ENCODE peak calls at places on chromosomes 4 and X, in six cellular contexts. One of them, this sample, is unnamed.

GRCh38 chr4:3042226-3042625 is 32.1 kb downstream of the HTT-AS start:
- DNase-seq in coronary artery: no peak
- DNase-seq in endodermal cell: no peak
- DNase-seq in foreskin fibroblast: no peak
- DNase-seq in upper lobe of right lung: no peak
- DNase-seq in pancreas: no peak
- DNase-seq in this sample: no peak

GRCh38 chr4:48180234-48180633 is 46.2 kb upstream of the TXK start:
- DNase-seq in coronary artery: no peak
- DNase-seq in foreskin fibroblast: no peak
- DNase-seq in endodermal cell: no peak
- DNase-seq in pancreas: no peak
- DNase-seq in upper lobe of right lung: no peak
- DNase-seq in this sample: no peak

GRCh38 chrX:96985046-96985445 is 101.3 kb downstream of the RPA4 start:
- DNase-seq in upper lobe of right lung: no peak
- DNase-seq in endodermal cell: no peak
- DNase-seq in foreskin fibroblast: no peak
- DNase-seq in coronary artery: no peak
- DNase-seq in pancreas: no peak
- DNase-seq in this sample: no peak

GRCh38 chr4:40150932-40151331 is 45.9 kb upstream of the RHOH start:
- DNase-seq in coronary artery: no peak
- DNase-seq in foreskin fibroblast: no peak
- DNase-seq in pancreas: no peak
- DNase-seq in endodermal cell: no peak
- DNase-seq in upper lobe of right lung: no peak
- DNase-seq in this sample: no peak

GRCh38 chr4:176981551-176981950 is 188.8 kb upstream of the VEGFC start:
- DNase-seq in endodermal cell: no peak
- DNase-seq in coronary artery: no peak
- DNase-seq in foreskin fibroblast: peak
- DNase-seq in pancreas: no peak
- DNase-seq in upper lobe of right lung: no peak
- DNase-seq in this sample: no peak

GRCh38 chr4:10089346-10089745 is 27.3 kb downstream of the WDR1 start:
- DNase-seq in upper lobe of right lung: peak
- DNase-seq in pancreas: peak
- DNase-seq in foreskin fibroblast: no peak
- DNase-seq in coronary artery: no peak
- DNase-seq in endodermal cell: peak
- DNase-seq in this sample: no peak

GRCh38 chrX:17706676-17707075 is 30.6 kb upstream of the SCML1 start:
- DNase-seq in coronary artery: no peak
- DNase-seq in foreskin fibroblast: peak
- DNase-seq in endodermal cell: no peak
- DNase-seq in pancreas: no peak
- DNase-seq in upper lobe of right lung: no peak
- DNase-seq in this sample: no peak

GRCh38 chr4:3852309-3852708 is 86.1 kb downstream of the ADRA2C start:
- DNase-seq in pancreas: no peak
- DNase-seq in endodermal cell: peak
- DNase-seq in upper lobe of right lung: no peak
- DNase-seq in coronary artery: no peak
- DNase-seq in foreskin fibroblast: no peak
- DNase-seq in this sample: no peak

GRCh38 chr4:179626687-179627086 is 2184.4 kb upstream of the AGA start:
- DNase-seq in upper lobe of right lung: no peak
- DNase-seq in endodermal cell: peak
- DNase-seq in foreskin fibroblast: no peak
- DNase-seq in pancreas: no peak
- DNase-seq in coronary artery: no peak
- DNase-seq in this sample: no peak

DNA sequence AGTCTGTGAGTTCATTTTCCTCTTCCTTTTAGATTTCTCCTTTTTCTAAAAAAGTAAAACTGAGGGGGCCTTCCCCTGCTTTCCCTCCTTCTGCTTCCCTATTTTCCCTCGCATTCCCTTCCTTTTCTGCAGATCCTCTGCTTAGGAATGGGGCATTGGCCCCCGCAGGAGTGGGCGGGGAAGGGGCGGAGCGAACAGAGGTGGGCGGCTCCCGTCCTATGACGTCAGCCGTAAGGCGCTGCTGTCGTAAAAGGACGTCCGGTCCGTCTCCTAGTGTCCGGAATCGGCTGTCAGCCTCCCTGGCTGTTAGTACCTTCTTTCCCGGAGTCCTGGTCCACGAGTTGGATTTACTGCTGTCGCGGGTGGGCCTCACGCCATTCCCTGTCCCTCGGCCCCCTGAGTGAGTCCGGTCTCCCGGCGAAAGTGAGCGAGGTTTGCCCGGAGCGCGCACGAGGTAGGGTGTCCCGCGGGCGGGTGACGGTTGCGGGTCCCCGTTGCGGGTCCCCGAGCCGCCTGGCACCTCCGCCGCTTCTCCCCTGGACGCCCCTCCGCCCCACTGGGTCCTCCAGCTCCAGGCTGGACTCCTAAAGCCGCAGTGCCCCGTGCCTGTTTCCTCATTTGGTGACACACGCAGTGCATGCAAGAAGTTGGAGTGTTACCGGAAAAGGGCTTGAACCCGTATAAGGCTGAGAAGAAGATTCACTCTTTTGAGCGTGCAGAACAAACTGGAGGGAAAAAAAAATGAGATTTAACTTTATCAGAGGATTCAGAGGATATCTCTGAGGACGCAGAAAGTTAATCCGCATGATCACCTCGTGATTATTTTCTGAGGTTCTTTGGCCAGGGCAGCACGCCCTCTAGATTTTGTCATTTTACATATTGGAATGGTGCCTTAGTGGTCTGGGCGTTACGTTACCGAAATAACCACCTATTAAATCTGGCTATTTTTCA is at the start of gene ZNF330:
- DNase-seq in foreskin fibroblast: peak
- DNase-seq in endodermal cell: peak
- DNase-seq in coronary artery: peak
- DNase-seq in pancreas: peak
- DNase-seq in upper lobe of right lung: peak
- DNase-seq in this sample: peak
- TF ChIP-seq CTCF in foreskin fibroblast: peak
- TF ChIP-seq CTCF in endodermal cell: peak
- TF ChIP-seq CTCF in coronary artery: no peak
- TF ChIP-seq CTCF in pancreas: no peak
- TF ChIP-seq CTCF in upper lobe of right lung: peak
- TF ChIP-seq CTCF in this sample: peak

GRCh38 chr4:167218022-167218608 is 16.2 kb downstream of the SPOCK3 start:
- DNase-seq in coronary artery: no peak
- DNase-seq in pancreas: no peak
- DNase-seq in upper lobe of right lung: no peak
- DNase-seq in endodermal cell: no peak
- DNase-seq in foreskin fibroblast: no peak
- DNase-seq in this sample: no peak

GRCh38 chr4:167222098-167222497 is 12.2 kb downstream of the SPOCK3 start:
- DNase-seq in upper lobe of right lung: no peak
- DNase-seq in pancreas: no peak
- DNase-seq in foreskin fibroblast: no peak
- DNase-seq in coronary artery: no peak
- DNase-seq in endodermal cell: no peak
- DNase-seq in this sample: no peak

GRCh38 chr4:167221074-167221473 is 13.2 kb downstream of the SPOCK3 start:
- DNase-seq in upper lobe of right lung: no peak
- DNase-seq in coronary artery: no peak
- DNase-seq in endodermal cell: no peak
- DNase-seq in foreskin fibroblast: no peak
- DNase-seq in pancreas: no peak
- DNase-seq in this sample: no peak

GRCh38 chr4:167219090-167219489 is 15.2 kb downstream of the SPOCK3 start:
- DNase-seq in coronary artery: no peak
- DNase-seq in endodermal cell: no peak
- DNase-seq in upper lobe of right lung: no peak
- DNase-seq in foreskin fibroblast: no peak
- DNase-seq in pancreas: no peak
- DNase-seq in this sample: no peak

DNA sequence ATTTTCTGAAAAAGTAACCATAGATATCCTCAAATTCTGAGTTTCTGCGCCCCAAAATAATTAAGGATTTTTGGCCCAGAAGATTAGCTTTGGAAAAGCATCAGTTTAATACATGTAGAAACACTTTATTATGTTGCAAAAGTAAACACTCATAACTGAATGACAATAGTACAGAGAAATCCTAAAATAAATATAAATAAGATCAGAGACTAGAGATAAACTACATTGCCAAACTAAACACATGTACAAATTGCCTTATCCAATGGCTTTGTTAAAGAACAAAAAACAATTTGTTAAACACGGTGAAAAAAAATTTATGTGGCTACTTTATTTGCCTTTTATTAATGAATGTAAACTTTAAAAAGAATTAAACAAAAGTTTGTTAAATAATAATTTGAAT is 17.5 kb downstream of the SPOCK3 start:
- DNase-seq in upper lobe of right lung: no peak
- DNase-seq in pancreas: no peak
- DNase-seq in endodermal cell: no peak
- DNase-seq in coronary artery: no peak
- DNase-seq in foreskin fibroblast: no peak
- DNase-seq in this sample: no peak
- H3K4me3 ChIP-seq in upper lobe of right lung: no peak
- H3K4me3 ChIP-seq in pancreas: no peak
- H3K4me3 ChIP-seq in endodermal cell: no peak
- H3K4me3 ChIP-seq in coronary artery: no peak
- H3K4me3 ChIP-seq in foreskin fibroblast: no peak
- H3K4me3 ChIP-seq in this sample: no peak

DNA sequence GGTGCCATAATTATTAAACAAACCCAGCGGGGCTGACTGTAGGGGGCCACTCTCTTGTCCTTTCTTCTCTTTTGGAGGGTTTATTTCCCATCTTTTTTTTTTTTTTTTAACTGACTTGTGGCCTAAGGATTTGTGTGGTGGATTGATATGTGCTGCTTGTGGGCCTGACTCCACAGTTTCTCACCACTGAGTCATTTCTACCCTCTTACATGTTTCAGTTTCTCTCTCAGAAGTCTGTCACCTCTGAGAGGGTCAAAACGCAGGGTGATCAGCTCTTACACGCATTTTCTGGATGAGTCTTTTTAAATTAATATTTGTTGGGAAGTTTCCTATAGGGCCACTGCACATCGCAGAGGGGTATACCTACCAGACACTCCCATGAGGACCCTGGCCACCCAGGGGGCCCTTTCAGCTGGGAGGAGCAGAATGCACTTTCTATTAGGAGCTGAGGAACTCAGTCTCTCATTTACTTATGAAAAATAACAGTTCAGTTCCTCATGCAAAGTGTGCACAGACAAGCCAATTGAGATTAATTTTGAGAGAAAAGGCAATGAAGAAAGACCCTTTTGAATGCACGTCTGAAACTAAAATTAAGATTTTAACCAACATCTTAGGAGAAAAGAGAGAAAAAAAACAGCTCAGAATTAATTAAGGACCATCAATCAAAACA is 407.9 kb downstream of the TECRL start:
- DNase-seq in coronary artery: no peak
- DNase-seq in pancreas: no peak
- DNase-seq in upper lobe of right lung: no peak
- DNase-seq in foreskin fibroblast: no peak
- DNase-seq in endodermal cell: no peak
- DNase-seq in this sample: no peak
- TF ChIP-seq CTCF in coronary artery: no peak
- TF ChIP-seq CTCF in pancreas: no peak
- TF ChIP-seq CTCF in upper lobe of right lung: no peak
- TF ChIP-seq CTCF in foreskin fibroblast: no peak
- TF ChIP-seq CTCF in endodermal cell: no peak
- TF ChIP-seq CTCF in this sample: no peak

GRCh38 chrX:13667940-13668339 is 15.0 kb downstream of the TCEANC start:
- DNase-seq in foreskin fibroblast: no peak
- DNase-seq in endodermal cell: no peak
- DNase-seq in pancreas: no peak
- DNase-seq in upper lobe of right lung: no peak
- DNase-seq in coronary artery: no peak
- DNase-seq in this sample: no peak

GRCh38 chrX:13670197-13670596 is 17.3 kb downstream of the TCEANC start:
- DNase-seq in foreskin fibroblast: no peak
- DNase-seq in coronary artery: no peak
- DNase-seq in endodermal cell: no peak
- DNase-seq in pancreas: no peak
- DNase-seq in upper lobe of right lung: no peak
- DNase-seq in this sample: no peak

GRCh38 chrX:13666836-13667235 is 13.9 kb downstream of the TCEANC start:
- DNase-seq in coronary artery: no peak
- DNase-seq in foreskin fibroblast: no peak
- DNase-seq in upper lobe of right lung: no peak
- DNase-seq in pancreas: no peak
- DNase-seq in endodermal cell: no peak
- DNase-seq in this sample: no peak

GRCh38 chrX:13673016-13673415 is 15.9 kb upstream of the RAB9A start:
- DNase-seq in foreskin fibroblast: no peak
- DNase-seq in endodermal cell: no peak
- DNase-seq in upper lobe of right lung: no peak
- DNase-seq in pancreas: no peak
- DNase-seq in coronary artery: no peak
- DNase-seq in this sample: no peak

GRCh38 chrX:13669246-13669689 is 16.3 kb downstream of the TCEANC start:
- DNase-seq in coronary artery: no peak
- DNase-seq in pancreas: peak
- DNase-seq in foreskin fibroblast: peak
- DNase-seq in endodermal cell: no peak
- DNase-seq in upper lobe of right lung: peak
- DNase-seq in this sample: peak
- H3K4me3 ChIP-seq in coronary artery: no peak
- H3K4me3 ChIP-seq in pancreas: no peak
- H3K4me3 ChIP-seq in foreskin fibroblast: no peak
- H3K4me3 ChIP-seq in endodermal cell: no peak
- H3K4me3 ChIP-seq in upper lobe of right lung: no peak
- H3K4me3 ChIP-seq in this sample: peak

GRCh38 chr4:36722986-36723385 is 441.6 kb downstream of the DTHD1 start:
- DNase-seq in foreskin fibroblast: no peak
- DNase-seq in coronary artery: no peak
- DNase-seq in endodermal cell: no peak
- DNase-seq in upper lobe of right lung: no peak
- DNase-seq in pancreas: no peak
- DNase-seq in this sample: no peak
- TF ChIP-seq CTCF in foreskin fibroblast: no peak
- TF ChIP-seq CTCF in coronary artery: no peak
- TF ChIP-seq CTCF in endodermal cell: no peak
- TF ChIP-seq CTCF in upper lobe of right lung: no peak
- TF ChIP-seq CTCF in pancreas: no peak
- TF ChIP-seq CTCF in this sample: no peak

GRCh38 chr4:13476915-13477314 is 7.2 kb downstream of the RAB28 start:
- DNase-seq in endodermal cell: no peak
- DNase-seq in upper lobe of right lung: no peak
- DNase-seq in pancreas: no peak
- DNase-seq in coronary artery: no peak
- DNase-seq in foreskin fibroblast: peak
- DNase-seq in this sample: no peak

GRCh38 chr4:13470379-13470778 is 13.8 kb downstream of the RAB28 start:
- DNase-seq in foreskin fibroblast: no peak
- DNase-seq in endodermal cell: no peak
- DNase-seq in upper lobe of right lung: no peak
- DNase-seq in coronary artery: no peak
- DNase-seq in pancreas: no peak
- DNase-seq in this sample: no peak

GRCh38 chr4:13476152-13476551 is 8.0 kb downstream of the RAB28 start:
- DNase-seq in pancreas: no peak
- DNase-seq in endodermal cell: no peak
- DNase-seq in foreskin fibroblast: no peak
- DNase-seq in coronary artery: no peak
- DNase-seq in upper lobe of right lung: no peak
- DNase-seq in this sample: no peak

GRCh38 chr4:13471400-13471799 is 12.7 kb downstream of the RAB28 start:
- DNase-seq in foreskin fibroblast: no peak
- DNase-seq in endodermal cell: no peak
- DNase-seq in upper lobe of right lung: no peak
- DNase-seq in coronary artery: no peak
- DNase-seq in pancreas: no peak
- DNase-seq in this sample: no peak
- H3K4me3 ChIP-seq in foreskin fibroblast: no peak
- H3K4me3 ChIP-seq in endodermal cell: no peak
- H3K4me3 ChIP-seq in upper lobe of right lung: no peak
- H3K4me3 ChIP-seq in coronary artery: no peak
- H3K4me3 ChIP-seq in pancreas: no peak
- H3K4me3 ChIP-seq in this sample: no peak